ENCODE peak calls at places on chromosomes 12 and 14, in five cellular contexts. M is cardiac muscle cell; O is lung; N is lower lobe of right lung; T is CD8-positive, alpha-beta memory T cell. I is an unnamed sample. For H3K4me1 and H3K27me3, the result is how much of the 10 kb centered on the place peaks cover.

GRCh38 chr12:91577586-91578539 is 395.2 kb upstream of the DCN start:
- DNase-seq in M (peak), O (no peak), N (no peak), T (peak), I (no peak)

GRCh38 chr12:27843714-27844245 is 63.7 kb upstream of the MANSC4 start:
- DNase-seq in M (peak), O (no peak), N (no peak), T (no peak), I (no peak)

GRCh38 chr12:28868414-28868813 is 280.7 kb upstream of the FAR2 start:
- DNase-seq in M (no peak), O (no peak), N (no peak), T (no peak), I (no peak)

GRCh38 chr12:74317741-74318140 is 219.9 kb upstream of the ATXN7L3B start:
- DNase-seq in M (no peak), O (no peak), N (no peak), T (no peak), I (no peak)

GRCh38 chr14:22536853-22537338 is 52.1 kb downstream of the DAD1 start:
- DNase-seq in M (peak), O (peak), N (no peak), T (peak), I (peak)

GRCh38 chr14:79408696-79409095 is 802.6 kb downstream of the DIO2 start:
- DNase-seq in M (no peak), O (no peak), N (no peak), T (no peak), I (no peak)

GRCh38 chr14:100025111-100025510 is 40.1 kb upstream of the EVL start:
- DNase-seq in M (peak), O (peak), N (peak), T (no peak), I (no peak)

GRCh38 chr12:108181095-108181454 is 52.0 kb downstream of the WSCD2 start:
- DNase-seq in M (no peak), O (no peak), N (no peak), T (no peak), I (no peak)

GRCh38 chr12:44972746-44973421 is 78.0 kb downstream of the DBX2 start:
- DNase-seq in M (peak), O (no peak), N (no peak), T (peak), I (no peak)

GRCh38 chr14:90140298-90140955 is 78.6 kb downstream of the KCNK13 start:
- DNase-seq in M (no peak), O (no peak), N (no peak), T (no peak), I (no peak)

GRCh38 chr12:12701457-12701856 is 5.5 kb upstream of the GPR19 start:
- DNase-seq in M (no peak), O (no peak), N (no peak), T (no peak), I (no peak)

GRCh38 chr14:64804754-64805260 is 74.9 kb downstream of the SPTB start:
- DNase-seq in M (no peak), O (no peak), N (no peak), T (no peak), I (no peak)

GRCh38 chr12:103928736-103929050 is 1.5 kb upstream of the HSP90B1 start:
- DNase-seq in M (no peak), O (no peak), N (peak), T (no peak), I (peak)

GRCh38 chr12:65867428-65867827 is 43.1 kb downstream of the HMGA2 start:
- DNase-seq in M (peak), O (no peak), N (no peak), T (no peak), I (peak)

GRCh38 chr12:26800858-26801257 is 32.1 kb downstream of the ITPR2 start:
- DNase-seq in M (no peak), O (no peak), N (no peak), T (no peak), I (no peak)

GRCh38 chr12:108850854-108851573 is 6.4 kb downstream of the SSH1 start:
- DNase-seq in M (peak), O (no peak), N (peak), T (no peak), I (no peak)

GRCh38 chr14:68014771-68015170 is 195.2 kb downstream of the RAD51B start:
- DNase-seq in M (no peak), O (no peak), N (no peak), T (no peak), I (no peak)

DNA sequence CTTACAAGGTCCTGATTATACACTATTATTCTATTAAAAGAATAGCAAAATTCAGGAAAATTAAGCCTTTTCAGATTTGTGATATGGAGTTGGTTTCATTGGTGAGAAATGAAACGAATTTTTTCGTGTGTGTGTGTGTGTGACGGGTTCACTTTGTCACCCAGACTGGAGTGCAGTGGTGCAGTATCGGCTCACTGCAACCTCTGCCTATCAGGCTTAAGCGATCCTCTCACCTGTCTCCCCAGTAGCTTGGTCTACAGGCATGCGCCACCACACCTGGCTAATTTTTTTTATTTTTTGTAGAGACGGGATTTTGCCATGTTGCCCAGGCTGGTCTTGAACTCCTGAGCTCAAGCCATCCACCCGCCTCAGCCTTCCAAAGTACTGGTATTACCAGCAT is 9.7 kb downstream of the PCBP2 start:
- DNase-seq in M (no peak), O (no peak), N (no peak), T (no peak), I (no peak)
- H3K4me1 ChIP-seq in M (under half), O (under half), N (under half), T (under half), I (under half)

GRCh38 chr12:94170690-94171594 is 22.6 kb downstream of the PLXNC1 start:
- DNase-seq in M (no peak), O (no peak), N (no peak), T (no peak), I (no peak)
- H3K27me3 ChIP-seq in M (under half), O (under half), N (under half), T (under half), I (under half)

DNA sequence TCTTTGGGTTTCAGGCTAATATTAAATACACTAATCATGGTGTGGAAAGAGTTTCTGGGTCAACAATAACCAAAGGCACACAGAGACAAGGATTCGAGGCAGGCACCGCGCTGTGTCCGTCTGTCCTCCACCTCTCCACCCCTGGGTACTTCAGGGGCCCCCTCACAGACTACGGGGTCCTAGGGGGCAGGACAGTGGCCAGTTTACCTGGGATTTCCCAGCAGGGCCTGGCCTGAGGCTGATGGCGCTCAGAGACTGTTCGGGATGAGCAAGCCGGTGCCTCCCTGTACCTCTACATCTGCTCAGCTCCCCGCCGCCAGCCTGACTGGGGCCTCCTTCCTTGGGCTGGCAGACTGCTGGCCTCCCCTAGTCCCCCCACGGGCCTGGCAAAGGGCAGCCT is 18.1 kb upstream of the EIF5 start:
- DNase-seq in M (no peak), O (no peak), N (no peak), T (no peak), I (no peak)
- H3K27ac ChIP-seq in M (no peak), O (peak), N (peak), T (peak), I (no peak)

GRCh38 chr14:69619007-69619406 is 7.6 kb downstream of the SUSD6 start:
- DNase-seq in M (no peak), O (no peak), N (no peak), T (no peak), I (peak)

GRCh38 chr14:69617796-69618195 is 6.4 kb downstream of the SUSD6 start:
- DNase-seq in M (no peak), O (no peak), N (no peak), T (peak), I (no peak)

GRCh38 chr14:69624131-69624530 is 12.7 kb downstream of the SUSD6 start:
- DNase-seq in M (no peak), O (no peak), N (no peak), T (no peak), I (no peak)

GRCh38 chr14:69620211-69620611 is 8.8 kb downstream of the SUSD6 start:
- DNase-seq in M (no peak), O (no peak), N (no peak), T (no peak), I (no peak)

GRCh38 chr14:69620981-69621380 is 9.6 kb downstream of the SUSD6 start:
- DNase-seq in M (no peak), O (no peak), N (no peak), T (no peak), I (no peak)
- H3K4me1 ChIP-seq in M (under half), O (under half), N (half or more), T (half or more), I (under half)

GRCh38 chr12:6822461-6823135 is 977 bp downstream of the GPR162 start:
- DNase-seq in M (no peak), O (no peak), N (no peak), T (no peak), I (no peak)

GRCh38 chr12:6824085-6824800 is 2.6 kb downstream of the GPR162 start:
- DNase-seq in M (no peak), O (no peak), N (no peak), T (no peak), I (no peak)

GRCh38 chr12:6821674-6822433 is at the start of gene GPR162:
- DNase-seq in M (peak), O (peak), N (peak), T (no peak), I (no peak)

GRCh38 chr12:6824962-6825381 is 3.2 kb upstream of the P3H3 start:
- DNase-seq in M (peak), O (no peak), N (no peak), T (no peak), I (peak)

DNA sequence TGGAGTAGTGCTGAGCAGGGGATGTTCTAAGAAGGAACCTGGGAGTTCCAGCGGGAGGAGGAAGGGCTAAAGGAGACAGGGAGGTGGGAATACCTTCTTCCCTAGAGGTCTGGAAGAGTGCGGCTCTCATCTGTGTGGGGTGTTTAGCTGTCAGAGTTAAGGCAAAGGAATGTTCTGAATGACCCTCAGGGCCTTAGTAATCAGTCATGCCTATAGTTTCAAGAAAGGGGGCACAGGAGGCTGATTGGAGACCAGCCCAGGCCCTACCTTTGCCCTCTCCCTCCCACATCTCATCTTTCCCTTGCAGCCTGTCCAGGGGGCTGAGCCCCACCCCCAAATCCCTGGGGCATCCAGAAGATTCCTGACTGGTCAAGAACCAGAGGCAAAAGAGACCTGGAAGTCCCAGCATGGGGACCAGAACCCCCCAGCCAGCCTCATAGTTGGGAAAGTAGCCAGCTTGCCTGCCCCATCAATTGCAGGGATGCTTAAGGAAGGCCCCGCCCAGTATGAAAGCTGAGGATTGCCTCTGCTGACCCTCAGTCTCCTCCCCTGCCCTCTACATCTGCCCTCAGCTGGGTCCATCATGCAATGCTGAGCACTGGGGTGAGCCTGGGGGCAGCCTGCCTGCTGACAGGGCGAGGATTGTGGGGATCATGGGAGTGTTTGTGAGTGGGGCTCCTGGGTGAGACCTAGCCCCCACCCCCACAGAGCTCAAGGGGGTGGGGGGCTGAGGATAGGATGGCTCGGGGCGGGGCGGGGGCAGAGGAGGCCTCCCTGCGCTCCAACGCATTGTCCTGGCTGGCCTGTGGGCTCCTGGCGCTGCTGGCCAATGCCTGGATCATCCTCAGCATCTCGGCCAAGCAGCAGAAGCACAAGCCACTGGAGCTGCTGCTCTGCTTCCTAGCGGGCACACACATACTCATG is 1.8 kb downstream of the GPR162 start:
- DNase-seq in M (no peak), O (no peak), N (no peak), T (no peak), I (no peak)
- H3K27me3 ChIP-seq in M (under half), O (under half), N (under half), T (under half), I (under half)

GRCh38 chr12:114669501-114670256 is 14.3 kb downstream of the TBX3 start:
- DNase-seq in M (no peak), O (no peak), N (no peak), T (no peak), I (no peak)
- H3K27ac ChIP-seq in M (peak), O (peak), N (peak), T (no peak), I (peak)

GRCh38 chr12:57229041-57229633 is 374 bp upstream of the SHMT2 start:
- DNase-seq in M (no peak), O (no peak), N (no peak), T (no peak), I (no peak)
- H3K4me1 ChIP-seq in M (under half), O (under half), N (under half), T (under half), I (under half)

I was measured in foreskin keratinocyte.